ENCODE peak calls at places on chromosomes 4 and X, in seven cellular contexts. One of them, this sample, is unnamed.

GRCh38 chrX:125132274-125132673 is 187.4 kb upstream of the TEX13C start:
- DNase-seq in GM12878: no peak
- DNase-seq in SK-N-SH: peak
- DNase-seq in H1: no peak
- DNase-seq in K562: peak
- DNase-seq in HepG2: peak
- DNase-seq in HCT116: no peak
- DNase-seq in this sample: no peak

GRCh38 chr4:78707268-78707667 is 68.9 kb upstream of the BMP2K start:
- DNase-seq in GM12878: no peak
- DNase-seq in SK-N-SH: no peak
- DNase-seq in H1: no peak
- DNase-seq in K562: peak
- DNase-seq in HepG2: no peak
- DNase-seq in HCT116: no peak
- DNase-seq in this sample: no peak

GRCh38 chr4:41744572-41745291 is 3.8 kb downstream of the PHOX2B start:
- DNase-seq in GM12878: no peak
- DNase-seq in SK-N-SH: no peak
- DNase-seq in H1: no peak
- DNase-seq in K562: no peak
- DNase-seq in HepG2: no peak
- DNase-seq in HCT116: no peak
- DNase-seq in this sample: no peak

GRCh38 chrX:25976683-25977310 is 161.3 kb upstream of the MAGEB18 start:
- DNase-seq in GM12878: no peak
- DNase-seq in SK-N-SH: no peak
- DNase-seq in H1: no peak
- DNase-seq in K562: no peak
- DNase-seq in HepG2: no peak
- DNase-seq in HCT116: no peak
- DNase-seq in this sample: no peak

GRCh38 chr4:41879552-41879951 is 55.7 kb upstream of the TMEM33 start:
- DNase-seq in GM12878: no peak
- DNase-seq in SK-N-SH: peak
- DNase-seq in H1: no peak
- DNase-seq in K562: no peak
- DNase-seq in HepG2: no peak
- DNase-seq in HCT116: no peak
- DNase-seq in this sample: no peak

GRCh38 chrX:48595929-48596328 is 1.4 kb upstream of the WDR13 start:
- DNase-seq in GM12878: no peak
- DNase-seq in SK-N-SH: no peak
- DNase-seq in H1: no peak
- DNase-seq in K562: no peak
- DNase-seq in HepG2: no peak
- DNase-seq in HCT116: no peak
- DNase-seq in this sample: no peak

GRCh38 chr4:183747931-183748664 is 89.0 kb downstream of the TRAPPC11 start:
- DNase-seq in GM12878: no peak
- DNase-seq in SK-N-SH: peak
- DNase-seq in H1: no peak
- DNase-seq in K562: no peak
- DNase-seq in HepG2: no peak
- DNase-seq in HCT116: no peak
- DNase-seq in this sample: peak

GRCh38 chrX:53071604-53072417 is 10.4 kb upstream of the TSPYL2 start:
- DNase-seq in GM12878: peak
- DNase-seq in SK-N-SH: peak
- DNase-seq in H1: no peak
- DNase-seq in K562: peak
- DNase-seq in HepG2: peak
- DNase-seq in HCT116: peak
- DNase-seq in this sample: peak

GRCh38 chr4:41006141-41006540 is 208.2 kb downstream of the APBB2 start:
- DNase-seq in GM12878: no peak
- DNase-seq in SK-N-SH: no peak
- DNase-seq in H1: no peak
- DNase-seq in K562: no peak
- DNase-seq in HepG2: no peak
- DNase-seq in HCT116: no peak
- DNase-seq in this sample: no peak

DNA sequence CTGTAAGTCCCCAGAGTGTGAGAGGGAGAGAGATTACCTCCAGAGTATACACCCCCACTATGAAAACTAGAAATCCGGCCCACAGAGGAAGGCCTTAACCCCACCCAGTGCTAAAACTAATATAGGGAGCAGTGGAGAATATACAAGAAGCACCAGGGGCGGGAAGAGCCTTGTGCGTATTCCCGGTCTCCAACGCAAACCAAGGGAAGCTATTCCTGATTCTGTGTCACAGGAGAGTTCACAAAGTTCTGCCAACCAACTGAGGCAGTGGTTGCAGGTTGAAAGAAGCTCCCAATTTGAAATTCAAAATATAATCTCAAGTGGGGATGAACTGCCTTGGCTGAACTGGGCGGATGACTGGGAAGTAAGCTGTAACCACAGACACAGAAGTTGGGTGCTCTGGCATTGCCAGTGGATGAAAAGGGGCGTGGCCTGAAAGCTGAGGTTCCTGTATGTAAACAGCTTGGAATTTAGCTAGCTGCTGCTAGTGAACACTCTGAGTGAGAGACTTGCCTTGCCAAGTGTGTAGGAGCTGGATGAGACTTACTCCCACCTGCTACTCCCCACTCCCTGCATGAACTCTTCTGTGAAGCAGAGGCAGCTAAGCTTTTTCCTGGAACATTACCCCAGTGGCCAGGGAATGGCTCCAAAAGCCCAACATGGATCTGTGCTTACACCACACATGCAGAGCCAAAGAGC is 32.7 kb downstream of the ELF2 start:
- DNase-seq in GM12878: no peak
- DNase-seq in SK-N-SH: no peak
- DNase-seq in H1: no peak
- DNase-seq in K562: no peak
- DNase-seq in HepG2: no peak
- DNase-seq in HCT116: no peak
- DNase-seq in this sample: peak
- TF ChIP-seq JUND in GM12878: no peak
- TF ChIP-seq JUND in SK-N-SH: no peak
- TF ChIP-seq JUND in H1: no peak
- TF ChIP-seq JUND in K562: no peak
- TF ChIP-seq JUND in HepG2: no peak
- TF ChIP-seq JUND in HCT116: no peak
- TF ChIP-seq JUND in this sample: no peak

DNA sequence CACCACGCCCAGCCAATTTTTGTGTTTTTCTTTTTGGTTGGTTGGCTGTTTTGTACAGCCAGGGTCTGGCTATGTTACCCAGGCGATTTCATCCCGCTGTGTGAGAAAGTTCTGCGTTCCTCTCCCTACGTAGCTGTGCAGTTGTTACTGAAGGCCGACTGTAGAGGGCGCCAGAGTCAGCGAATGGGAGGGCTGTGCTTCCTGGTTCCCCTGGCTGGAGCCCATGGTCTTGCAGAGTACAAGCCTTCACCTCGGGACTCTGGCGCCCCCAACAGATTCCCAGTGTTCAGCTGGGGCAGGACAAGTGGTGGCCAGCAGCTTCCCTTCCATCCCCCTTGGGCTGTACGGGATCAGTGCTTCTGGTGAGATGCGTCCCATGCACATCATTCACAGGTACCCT is 5.6 kb upstream of the CT45A1 start:
- DNase-seq in GM12878: no peak
- DNase-seq in SK-N-SH: peak
- DNase-seq in H1: peak
- DNase-seq in K562: peak
- DNase-seq in HepG2: peak
- DNase-seq in HCT116: peak
- DNase-seq in this sample: no peak
- TF ChIP-seq JUND in GM12878: no peak
- TF ChIP-seq JUND in SK-N-SH: no peak
- TF ChIP-seq JUND in H1: no peak
- TF ChIP-seq JUND in K562: no peak
- TF ChIP-seq JUND in HepG2: no peak
- TF ChIP-seq JUND in HCT116: no peak
- TF ChIP-seq JUND in this sample: no peak

DNA sequence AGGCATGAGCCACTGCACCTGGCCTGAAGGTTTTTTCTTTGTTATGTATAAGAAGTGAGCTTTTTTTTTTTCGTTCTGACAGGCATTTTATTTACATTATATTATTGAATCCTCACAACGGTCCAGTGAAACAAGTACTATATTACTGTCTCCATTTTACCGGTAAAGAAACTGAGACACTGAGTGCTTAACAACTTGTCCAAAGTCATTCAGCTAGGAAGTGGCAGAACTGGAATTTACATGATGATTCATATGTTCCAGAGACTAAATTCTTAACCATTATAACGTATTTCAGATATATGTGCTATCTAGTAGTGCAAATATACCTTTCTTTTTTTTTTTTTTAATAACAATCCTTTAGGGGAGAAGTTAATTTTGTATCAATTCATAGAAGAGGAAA is 18.4 kb upstream of the SLC6A14 start:
- DNase-seq in GM12878: no peak
- DNase-seq in SK-N-SH: no peak
- DNase-seq in H1: no peak
- DNase-seq in K562: no peak
- DNase-seq in HepG2: no peak
- DNase-seq in HCT116: no peak
- DNase-seq in this sample: no peak
- TF ChIP-seq JUND in GM12878: no peak
- TF ChIP-seq JUND in SK-N-SH: no peak
- TF ChIP-seq JUND in H1: no peak
- TF ChIP-seq JUND in K562: no peak
- TF ChIP-seq JUND in HepG2: no peak
- TF ChIP-seq JUND in HCT116: no peak
- TF ChIP-seq JUND in this sample: no peak

DNA sequence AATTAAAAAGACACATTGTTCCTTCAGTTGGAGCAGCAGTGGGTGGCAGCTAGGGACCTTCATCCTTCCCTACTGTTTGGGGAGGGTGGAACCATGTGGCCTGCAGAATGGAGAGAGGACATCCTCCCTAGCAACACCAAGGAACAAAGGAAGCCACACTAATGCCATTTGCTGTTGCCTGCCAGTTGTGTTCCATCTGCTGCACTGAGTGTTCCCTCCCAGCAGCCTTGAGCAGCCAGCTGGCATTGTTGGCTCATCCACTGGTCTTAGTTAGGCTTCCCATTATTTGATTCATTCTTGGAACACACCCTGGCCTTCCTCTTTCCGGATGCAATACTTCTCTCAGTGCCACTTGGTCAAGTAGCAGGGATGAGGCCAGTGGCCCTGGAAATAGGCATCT is 25.0 kb upstream of the HMGB3 start:
- DNase-seq in GM12878: no peak
- DNase-seq in SK-N-SH: no peak
- DNase-seq in H1: no peak
- DNase-seq in K562: no peak
- DNase-seq in HepG2: no peak
- DNase-seq in HCT116: no peak
- DNase-seq in this sample: no peak
- TF ChIP-seq JUND in GM12878: no peak
- TF ChIP-seq JUND in SK-N-SH: no peak
- TF ChIP-seq JUND in H1: no peak
- TF ChIP-seq JUND in K562: no peak
- TF ChIP-seq JUND in HepG2: no peak
- TF ChIP-seq JUND in HCT116: no peak
- TF ChIP-seq JUND in this sample: no peak

DNA sequence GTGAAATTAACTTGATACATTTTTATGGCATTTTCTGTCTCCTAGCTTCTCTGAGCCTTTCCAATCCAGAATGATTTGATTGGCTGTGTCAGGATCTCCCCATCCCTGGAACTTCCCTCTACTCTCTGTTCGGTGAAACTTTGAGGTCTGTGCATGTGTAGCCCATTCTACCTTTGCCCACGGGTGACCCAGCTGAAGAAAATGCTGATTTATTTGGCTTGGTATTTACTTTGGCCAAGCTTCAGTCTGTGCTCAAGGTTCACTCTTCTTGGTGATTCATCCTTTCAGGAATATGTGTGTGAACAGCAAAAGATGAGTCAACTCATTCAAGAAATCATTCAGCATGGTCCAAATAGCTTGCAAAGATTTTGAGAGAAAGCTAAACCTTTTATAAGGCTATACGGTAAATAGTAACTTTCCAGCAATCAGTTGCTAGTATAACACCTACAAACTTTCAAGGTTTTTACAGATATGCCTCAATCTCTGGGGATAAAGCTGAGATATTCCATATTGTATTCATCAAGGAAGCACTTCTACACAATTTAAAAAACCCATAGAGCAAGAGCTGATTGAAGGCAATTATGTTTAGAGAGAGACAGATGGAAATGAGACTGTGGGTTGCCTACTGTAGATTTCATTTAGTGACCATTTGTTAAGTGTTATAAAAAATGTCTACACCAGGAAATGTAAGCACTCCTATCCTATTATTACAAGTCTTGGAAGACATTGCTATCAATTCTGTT is 233.9 kb upstream of the CXXC4 start:
- DNase-seq in GM12878: no peak
- DNase-seq in SK-N-SH: no peak
- DNase-seq in H1: no peak
- DNase-seq in K562: no peak
- DNase-seq in HepG2: peak
- DNase-seq in HCT116: peak
- DNase-seq in this sample: no peak
- TF ChIP-seq JUND in GM12878: no peak
- TF ChIP-seq JUND in SK-N-SH: peak
- TF ChIP-seq JUND in H1: no peak
- TF ChIP-seq JUND in K562: no peak
- TF ChIP-seq JUND in HepG2: peak
- TF ChIP-seq JUND in HCT116: peak
- TF ChIP-seq JUND in this sample: no peak

GRCh38 chr4:99816611-99817309 is at the start of gene DAPP1:
- DNase-seq in GM12878: peak
- DNase-seq in SK-N-SH: no peak
- DNase-seq in H1: no peak
- DNase-seq in K562: no peak
- DNase-seq in HepG2: no peak
- DNase-seq in HCT116: no peak
- DNase-seq in this sample: peak
- TF ChIP-seq JUND in GM12878: no peak
- TF ChIP-seq JUND in SK-N-SH: no peak
- TF ChIP-seq JUND in H1: no peak
- TF ChIP-seq JUND in K562: no peak
- TF ChIP-seq JUND in HepG2: no peak
- TF ChIP-seq JUND in HCT116: no peak
- TF ChIP-seq JUND in this sample: no peak

GRCh38 chr4:6506616-6507140 is 34.3 kb upstream of the PPP2R2C start:
- DNase-seq in GM12878: no peak
- DNase-seq in SK-N-SH: no peak
- DNase-seq in H1: no peak
- DNase-seq in K562: no peak
- DNase-seq in HepG2: no peak
- DNase-seq in HCT116: no peak
- DNase-seq in this sample: no peak
- TF ChIP-seq JUND in GM12878: no peak
- TF ChIP-seq JUND in SK-N-SH: no peak
- TF ChIP-seq JUND in H1: no peak
- TF ChIP-seq JUND in K562: no peak
- TF ChIP-seq JUND in HepG2: no peak
- TF ChIP-seq JUND in HCT116: no peak
- TF ChIP-seq JUND in this sample: no peak